ENCODE peak calls at places on chromosomes 11 and 22, in six cellular contexts. S is A549, J is thyroid gland, I is ovary, M is NB4, C is stomach. W is an unnamed sample.

GRCh38 chr11:64230209-64230984 is at the start of gene DNAJC4:
- DNase-seq in S (peak), C (peak), J (peak), I (peak), M (peak), W (peak)

GRCh38 chr11:1749787-1750351 is 526 bp downstream of the IFITM10 start:
- DNase-seq in J (no peak), S (peak), C (no peak), I (no peak), M (peak), W (no peak)

GRCh38 chr11:71301858-71302533 is 49.6 kb upstream of the SHANK2 start:
- DNase-seq in M (no peak), S (no peak), I (peak), C (peak), J (no peak), W (peak)

GRCh38 chr11:10742460-10743208 is 8.4 kb upstream of the CTR9 start:
- DNase-seq in J (no peak), S (no peak), M (peak), I (no peak), C (no peak), W (no peak)

GRCh38 chr22:21443735-21444421 is 23.3 kb upstream of the TMEM191C start:
- DNase-seq in I (peak), M (no peak), C (peak), S (no peak), J (no peak), W (peak)

GRCh38 chr11:120523196-120523595 is 11.6 kb downstream of the GRIK4 start:
- DNase-seq in S (no peak), J (peak), C (no peak), M (no peak), I (peak), W (peak)

GRCh38 chr11:10797561-10797960 is 11.2 kb downstream of the EIF4G2 start:
- DNase-seq in C (no peak), I (no peak), S (no peak), M (peak), J (no peak), W (no peak)

GRCh38 chr11:78698612-78699011 is 123.9 kb upstream of the NARS2 start:
- DNase-seq in M (no peak), S (no peak), J (peak), C (no peak), I (no peak), W (no peak)

GRCh38 chr22:35995345-35995744 is 33.3 kb downstream of the RBFOX2 start:
- DNase-seq in M (no peak), C (no peak), S (no peak), I (no peak), J (no peak), W (no peak)

GRCh38 chr22:42773161-42773560 is 52.5 kb upstream of the A4GALT start:
- DNase-seq in J (no peak), I (peak), C (no peak), S (no peak), M (no peak), W (no peak)

GRCh38 chr11:118111019-118111743 is 24.4 kb upstream of the SMIM35 start:
- DNase-seq in S (no peak), J (no peak), I (no peak), C (no peak), M (no peak), W (no peak)

GRCh38 chr11:1260023-1260501 is 37.2 kb downstream of the MUC5B start:
- DNase-seq in J (peak), C (peak), M (peak), I (no peak), S (peak), W (no peak)

GRCh38 chr22:23825246-23825905 is 13.4 kb downstream of the DERL3 start:
- DNase-seq in S (no peak), J (no peak), M (no peak), I (peak), C (no peak), W (no peak)

GRCh38 chr11:86741489-86742435 is 58.6 kb upstream of the PRSS23 start:
- DNase-seq in M (no peak), J (no peak), C (no peak), S (peak), I (no peak), W (no peak)

GRCh38 chr22:31586137-31586920 is 75.7 kb downstream of the PISD start:
- DNase-seq in C (no peak), I (no peak), J (no peak), M (no peak), S (no peak), W (no peak)

GRCh38 chr11:60158666-60159065 is 24.2 kb downstream of the MS4A6A start:
- DNase-seq in I (no peak), S (no peak), J (no peak), M (no peak), C (no peak), W (no peak)

GRCh38 chr11:74678591-74679512 is 52.4 kb downstream of the CHRDL2 start:
- DNase-seq in S (no peak), M (no peak), I (no peak), C (peak), J (no peak), W (peak)

GRCh38 chr11:20057055-20057943 is 103.0 kb downstream of the DBX1 start:
- DNase-seq in J (no peak), S (no peak), I (no peak), M (no peak), C (no peak), W (no peak)

GRCh38 chr11:75981546-75981945 is 166.5 kb downstream of the UVRAG start:
- DNase-seq in I (no peak), S (no peak), M (no peak), C (no peak), J (no peak), W (no peak)

GRCh38 chr22:37358917-37359316 is 68.4 kb downstream of the ELFN2 start:
- DNase-seq in S (no peak), C (no peak), I (no peak), M (no peak), J (no peak), W (no peak)

GRCh38 chr11:117725048-117725734 is 71.8 kb downstream of the DSCAML1 start:
- DNase-seq in S (no peak), C (no peak), M (no peak), I (no peak), J (peak), W (no peak)

GRCh38 chr11:68683952-68684384 is 376 bp upstream of the GAL start:
- DNase-seq in M (no peak), I (no peak), C (no peak), S (no peak), J (no peak), W (no peak)

GRCh38 chr11:69535928-69536327 is 54.5 kb downstream of the LINC01488 start:
- DNase-seq in S (no peak), I (no peak), M (no peak), J (no peak), C (no peak), W (no peak)

GRCh38 chr11:8597182-8597581 is 3.2 kb upstream of the STK33 start:
- DNase-seq in I (no peak), J (no peak), M (peak), S (peak), C (no peak), W (no peak)

GRCh38 chr11:118051611-118052461 is 25.0 kb upstream of the TMPRSS4 start:
- DNase-seq in M (peak), I (no peak), C (peak), S (no peak), J (no peak), W (peak)

GRCh38 chr11:134625631-134626030 is 213.6 kb upstream of the B3GAT1 start:
- DNase-seq in J (no peak), I (no peak), S (no peak), C (no peak), M (no peak), W (no peak)

GRCh38 chr11:1576825-1577224 is 4.8 kb upstream of the DUSP8 start:
- DNase-seq in I (no peak), J (no peak), C (no peak), S (no peak), M (no peak), W (no peak)

GRCh38 chr22:44410396-44411056 is 87.5 kb downstream of the RTL6 start:
- DNase-seq in S (no peak), I (peak), M (no peak), C (peak), J (no peak), W (peak)

DNA sequence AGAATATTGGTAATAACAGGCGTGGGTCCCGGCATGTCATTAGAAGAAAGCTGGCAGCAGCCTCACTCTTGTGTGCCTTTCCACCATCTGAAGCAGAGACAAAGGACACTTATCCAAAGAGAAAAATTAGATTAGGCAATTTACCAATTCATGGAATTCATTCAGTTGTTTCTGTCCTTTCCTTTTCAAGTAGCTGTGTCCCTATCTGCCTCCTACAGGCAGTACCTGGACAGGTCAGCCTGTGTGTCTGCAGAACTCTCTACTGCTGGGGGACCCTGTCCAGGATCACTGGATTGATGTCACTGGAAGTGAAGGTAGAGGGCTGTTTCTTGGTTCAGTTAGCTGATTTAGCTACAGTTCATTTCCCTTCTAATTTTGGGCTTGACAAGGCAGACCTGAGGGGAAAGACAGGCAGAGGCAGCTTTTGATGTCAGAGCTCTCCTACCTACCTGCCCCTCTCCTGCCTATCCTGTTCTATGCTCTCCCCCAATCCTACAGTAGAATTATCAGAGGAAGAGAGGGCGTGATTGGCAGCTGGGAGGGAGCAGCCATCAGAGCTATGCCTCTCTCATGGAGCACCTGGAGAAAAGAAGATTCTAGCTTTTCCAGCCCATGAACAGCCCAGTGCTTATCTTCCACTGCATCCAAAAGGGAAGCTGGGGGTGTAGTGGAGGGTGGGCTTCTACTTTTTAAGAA is 20.4 kb upstream of the CCDC90B start:
- DNase-seq in S (no peak), M (no peak), I (no peak), C (no peak), J (peak), W (no peak)
- TF ChIP-seq CTCF in S (no peak), M (no peak), I (no peak), C (no peak), J (peak), W (no peak)

GRCh38 chr11:66333896-66334604 is 2.2 kb downstream of the RIN1 start:
- DNase-seq in C (no peak), I (peak), M (no peak), J (no peak), S (no peak), W (no peak)
- TF ChIP-seq POLR2A in C (no peak), I (no peak), M (no peak), J (no peak), S (no peak), W (no peak)

DNA sequence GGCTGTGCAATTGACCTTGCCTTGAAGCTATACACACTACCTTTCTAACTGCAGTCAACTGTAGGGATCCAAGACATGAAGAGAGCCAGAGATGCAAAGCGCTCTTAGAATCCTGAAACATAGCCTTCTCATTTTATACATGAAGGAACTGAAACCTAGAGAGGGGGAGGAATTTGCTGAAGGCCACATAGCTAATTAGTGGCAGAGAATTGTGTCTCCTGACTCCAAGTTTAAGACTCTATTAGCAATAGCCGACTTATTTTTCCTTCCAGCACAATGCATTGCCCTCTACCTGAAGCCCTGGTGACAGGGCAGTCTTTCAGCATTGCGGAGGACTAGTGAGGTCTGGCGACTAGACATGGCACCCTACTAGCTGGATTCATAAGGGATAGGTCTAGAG is 727.0 kb upstream of the ANO5 start:
- DNase-seq in J (no peak), M (no peak), S (no peak), C (no peak), I (no peak), W (no peak)
- H3K4me3 ChIP-seq in J (no peak), M (no peak), S (no peak), C (no peak), I (no peak), W (no peak)

GRCh38 chr11:121652982-121653381 is 200.2 kb upstream of the SORL1-AS1 start:
- DNase-seq in J (no peak), C (no peak), M (no peak), S (no peak), I (no peak), W (no peak)
- TF ChIP-seq CTCF in J (no peak), C (no peak), M (no peak), S (no peak), I (peak), W (no peak)

DNA sequence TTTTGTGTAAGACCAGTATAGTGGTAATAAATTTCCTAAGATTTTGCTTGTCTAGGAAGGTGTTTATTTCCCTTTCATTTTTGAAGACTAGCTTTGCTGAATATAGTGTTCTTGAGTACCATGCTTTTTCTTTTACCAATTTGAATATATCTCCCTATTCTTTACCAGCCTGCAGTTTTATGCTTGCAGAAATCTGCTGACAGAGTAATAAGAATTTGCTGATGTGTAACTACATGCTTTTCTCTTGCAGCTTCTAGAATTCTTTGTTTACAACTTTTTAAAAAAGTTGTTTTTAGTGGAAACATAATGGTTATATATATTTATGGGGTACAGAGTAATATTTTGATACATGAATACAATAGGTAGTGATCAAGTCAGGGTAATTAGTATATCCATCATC is 324.8 kb upstream of the FOLH1 start:
- DNase-seq in C (no peak), I (no peak), S (no peak), J (no peak), M (no peak), W (no peak)
- TF ChIP-seq POLR2A in C (no peak), I (no peak), S (no peak), J (no peak), M (no peak), W (no peak)

DNA sequence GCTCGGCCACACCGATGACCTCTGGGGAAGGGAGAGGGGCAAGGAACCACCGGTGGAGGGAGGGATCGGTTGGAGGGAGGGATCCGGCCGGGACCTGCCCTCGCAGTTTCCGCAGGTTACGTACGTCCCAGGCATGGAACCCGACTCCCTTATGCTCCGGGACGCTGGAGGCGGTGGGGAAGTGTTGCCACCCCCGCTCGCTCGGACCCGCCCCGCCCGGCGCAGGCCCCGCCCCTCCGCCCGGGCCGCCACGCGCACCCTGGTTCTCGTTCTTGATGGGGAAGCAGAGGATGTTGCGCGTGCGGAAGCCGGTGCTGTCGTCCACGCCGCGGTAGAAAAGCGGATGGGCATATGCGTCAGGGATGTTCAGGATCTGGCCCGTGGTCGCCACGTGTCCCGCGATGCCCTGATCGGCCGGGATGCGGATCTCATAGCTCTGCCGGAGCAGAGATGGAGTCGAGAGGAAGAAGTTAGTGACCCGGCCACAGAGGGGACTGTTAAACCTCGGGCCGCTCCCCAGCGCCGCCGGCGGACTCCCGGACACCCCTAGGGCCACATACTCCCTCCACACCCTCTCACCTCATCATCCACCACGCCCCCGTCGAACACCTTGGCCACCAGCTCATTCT is 89.8 kb downstream of the PDE2A start:
- DNase-seq in I (peak), C (peak), J (peak), M (no peak), S (no peak), W (peak)
- H3K4me3 ChIP-seq in I (no peak), C (peak), J (no peak), M (no peak), S (no peak), W (no peak)

W was measured in lower leg skin.